ENCODE peak calls at places on chromosomes 2 and 18, in seven cellular contexts. D is sigmoid colon, V is breast epithelium, E is HepG2, T is HCT116, Z is stomach, R is esophagus muscularis mucosa. I is an unnamed sample.

GRCh38 chr2:197088694-197089093 is 162.2 kb upstream of the PGAP1 start:
- DNase-seq in D (no peak), V (no peak), E (no peak), T (no peak), Z (no peak), R (no peak), I (no peak)

GRCh38 chr2:10620481-10620880 is 69.3 kb downstream of the NOL10 start:
- DNase-seq in D (no peak), V (no peak), E (no peak), T (no peak), Z (no peak), R (no peak), I (no peak)

GRCh38 chr18:5152335-5153020 is 44.6 kb downstream of the AKAIN1 start:
- DNase-seq in D (no peak), V (no peak), E (no peak), T (no peak), Z (no peak), R (no peak), I (no peak)

GRCh38 chr18:80245781-80246655 is 1.3 kb downstream of the PARD6G start:
- DNase-seq in D (no peak), V (no peak), E (no peak), T (no peak), Z (no peak), R (no peak), I (no peak)

GRCh38 chr2:72570401-72570800 is 255.4 kb downstream of the EXOC6B start:
- DNase-seq in D (no peak), V (no peak), E (peak), T (no peak), Z (no peak), R (no peak), I (no peak)

GRCh38 chr2:33476100-33476792 is at the start of gene RASGRP3:
- DNase-seq in D (peak), V (peak), E (peak), T (peak), Z (peak), R (peak), I (peak)

GRCh38 chr2:127641133-127641532 is 4.8 kb upstream of the GPR17 start:
- DNase-seq in D (no peak), V (no peak), E (no peak), T (no peak), Z (no peak), R (no peak), I (no peak)

GRCh38 chr2:182980115-182980514 is 58.1 kb downstream of the NCKAP1 start:
- DNase-seq in D (no peak), V (no peak), E (peak), T (peak), Z (no peak), R (no peak), I (no peak)

GRCh38 chr2:52810460-52810859 is 957.1 kb upstream of the CHAC2 start:
- DNase-seq in D (no peak), V (no peak), E (no peak), T (peak), Z (no peak), R (no peak), I (no peak)

GRCh38 chr2:99380376-99381010 is 43.3 kb downstream of the EIF5B start:
- DNase-seq in D (no peak), V (no peak), E (no peak), T (no peak), Z (no peak), R (no peak), I (no peak)

GRCh38 chr2:128475427-128476211 is 157.0 kb upstream of the HS6ST1 start:
- DNase-seq in D (no peak), V (no peak), E (no peak), T (no peak), Z (no peak), R (peak), I (no peak)

GRCh38 chr2:192286093-192286701 is 91.5 kb upstream of the TMEFF2 start:
- DNase-seq in D (no peak), V (no peak), E (peak), T (peak), Z (no peak), R (no peak), I (no peak)

GRCh38 chr2:193219413-193219812 is 1024.7 kb upstream of the TMEFF2 start:
- DNase-seq in D (no peak), V (no peak), E (no peak), T (no peak), Z (no peak), R (no peak), I (no peak)

GRCh38 chr2:8255448-8255800 is 426.4 kb upstream of the ID2 start:
- DNase-seq in D (no peak), V (no peak), E (no peak), T (no peak), Z (no peak), R (no peak), I (no peak)

GRCh38 chr2:55109219-55109891 is 59.1 kb upstream of the RTN4 start:
- DNase-seq in D (no peak), V (no peak), E (peak), T (no peak), Z (no peak), R (no peak), I (peak)

GRCh38 chr2:45572979-45573378 is 38.1 kb downstream of the SRBD1 start:
- DNase-seq in D (no peak), V (no peak), E (no peak), T (no peak), Z (no peak), R (no peak), I (no peak)

GRCh38 chr2:15695582-15696330 is 104.1 kb downstream of the DDX1 start:
- DNase-seq in D (no peak), V (no peak), E (no peak), T (no peak), Z (no peak), R (no peak), I (no peak)

GRCh38 chr2:221501210-221501882 is 70.8 kb downstream of the EPHA4 start:
- DNase-seq in D (no peak), V (no peak), E (no peak), T (no peak), Z (no peak), R (no peak), I (no peak)

GRCh38 chr2:237025090-237025865 is 60.4 kb upstream of the COPS8 start:
- DNase-seq in D (no peak), V (no peak), E (peak), T (peak), Z (peak), R (no peak), I (peak)

GRCh38 chr2:215553946-215554345 is 118.1 kb upstream of the FN1 start:
- DNase-seq in D (no peak), V (no peak), E (no peak), T (peak), Z (no peak), R (no peak), I (no peak)

GRCh38 chr18:23038712-23039111 is 96.6 kb upstream of the CABLES1 start:
- DNase-seq in D (no peak), V (no peak), E (no peak), T (no peak), Z (no peak), R (no peak), I (no peak)

GRCh38 chr18:21452381-21452780 is 148.1 kb downstream of the ESCO1 start:
- DNase-seq in D (no peak), V (no peak), E (no peak), T (no peak), Z (no peak), R (no peak), I (no peak)

GRCh38 chr2:2663401-2664036 is 332.4 kb upstream of the MYT1L start:
- DNase-seq in D (peak), V (no peak), E (no peak), T (no peak), Z (no peak), R (no peak), I (no peak)

GRCh38 chr2:179724403-179724802 is 137.0 kb downstream of the ZNF385B start:
- DNase-seq in D (no peak), V (no peak), E (no peak), T (no peak), Z (no peak), R (no peak), I (no peak)

GRCh38 chr2:46376586-46377286 is 79.5 kb downstream of the EPAS1 start:
- DNase-seq in D (no peak), V (no peak), E (no peak), T (no peak), Z (no peak), R (no peak), I (no peak)

GRCh38 chr2:11013196-11013595 is 101.5 kb downstream of the KCNF1 start:
- DNase-seq in D (no peak), V (no peak), E (no peak), T (no peak), Z (no peak), R (no peak), I (no peak)

GRCh38 chr18:56112013-56112749 is 524.2 kb upstream of the TCF4 start:
- DNase-seq in D (no peak), V (no peak), E (no peak), T (no peak), Z (no peak), R (no peak), I (no peak)

GRCh38 chr2:103959174-103960125 is 894.5 kb upstream of the POU3F3 start:
- DNase-seq in D (no peak), V (no peak), E (peak), T (no peak), Z (no peak), R (no peak), I (peak)

GRCh38 chr2:208373460-208374089 is 33.0 kb upstream of the PTH2R start:
- DNase-seq in D (no peak), V (no peak), E (peak), T (peak), Z (no peak), R (no peak), I (no peak)

GRCh38 chr18:9474103-9474982 is 970 bp upstream of the RALBP1 start:
- DNase-seq in D (peak), V (peak), E (peak), T (peak), Z (no peak), R (peak), I (peak)

DNA sequence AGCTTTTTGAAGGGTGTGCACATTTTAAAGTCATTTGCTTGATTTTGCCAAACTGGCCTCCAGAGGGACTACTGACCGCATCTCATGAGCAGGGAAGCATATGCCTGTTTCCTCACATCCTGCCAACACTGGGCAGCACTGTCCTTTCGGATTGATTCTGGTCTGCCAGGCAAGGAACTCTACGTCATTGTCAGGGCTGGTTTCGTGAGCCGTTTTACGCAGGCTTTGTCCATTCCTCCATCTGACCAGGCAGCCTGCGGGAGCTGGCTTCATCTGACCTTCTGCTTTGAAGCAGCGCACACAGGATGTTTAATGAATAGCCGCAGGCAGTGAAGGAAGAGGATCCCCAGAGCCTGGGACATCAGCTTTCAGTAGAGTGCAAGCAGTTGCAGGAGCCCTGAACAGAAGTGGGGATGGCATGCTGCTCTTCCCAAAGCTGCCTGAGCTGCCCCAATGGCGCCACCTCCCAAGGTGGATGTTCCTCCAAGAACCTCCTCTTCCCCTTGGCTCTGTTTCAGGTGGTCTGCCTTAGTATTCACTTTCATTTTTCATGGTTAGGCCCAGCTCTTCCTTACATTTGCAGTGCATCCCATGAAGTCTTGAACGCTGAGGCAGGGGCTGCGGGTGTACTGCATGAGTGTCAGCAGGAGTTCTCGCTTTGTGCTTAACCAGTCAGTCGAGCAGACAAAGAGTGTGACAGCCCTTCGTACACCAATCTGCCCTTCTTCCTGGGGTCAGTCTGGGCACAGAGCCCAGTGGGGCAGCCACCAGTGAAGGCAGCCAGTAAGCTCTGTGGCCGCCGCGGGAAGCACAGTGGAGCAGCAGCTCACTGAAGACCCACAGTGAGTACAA is 46.5 kb upstream of the SEMA4C start:
- DNase-seq in D (peak), V (no peak), E (no peak), T (no peak), Z (no peak), R (no peak), I (no peak)
- TF ChIP-seq CTCF in D (no peak), V (no peak), E (peak), T (no peak), Z (no peak), R (peak), I (no peak)

DNA sequence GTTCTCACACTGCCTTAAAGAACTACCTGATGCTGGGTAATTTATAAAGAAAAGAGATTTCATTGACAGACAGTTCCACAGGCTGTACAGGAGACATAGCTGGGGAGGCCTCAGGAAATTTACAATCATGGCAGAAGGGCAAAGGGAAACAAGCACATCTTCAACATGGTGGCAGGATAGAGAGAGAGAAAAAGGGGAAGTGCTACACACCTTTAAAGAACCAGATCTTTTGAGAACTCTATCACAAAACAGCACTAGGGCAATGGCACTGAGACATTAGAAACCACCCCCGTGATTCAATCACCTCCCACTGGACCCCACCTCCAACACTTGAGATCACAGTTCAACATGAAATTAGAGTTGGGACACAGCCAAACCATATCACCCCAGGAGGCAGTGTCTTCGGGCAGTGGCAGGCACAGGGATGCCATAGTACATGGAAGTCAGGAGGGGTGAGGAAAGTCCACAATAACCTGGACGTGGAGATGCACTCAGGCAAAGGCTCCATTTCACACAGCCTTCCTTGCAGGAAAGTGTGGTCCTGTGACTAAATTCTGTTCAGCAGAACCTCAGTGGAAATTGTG is 120.4 kb upstream of the SERPINE2 start:
- DNase-seq in D (no peak), V (no peak), E (no peak), T (no peak), Z (no peak), R (no peak), I (no peak)
- TF ChIP-seq POLR2AphosphoS5 in D (no peak), V (no peak), E (no peak), T (no peak), Z (no peak), R (no peak), I (no peak)

GRCh38 chr2:5932556-5933469 is 240.6 kb downstream of the SOX11 start:
- DNase-seq in D (no peak), V (no peak), E (no peak), T (no peak), Z (peak), R (peak), I (no peak)
- TF ChIP-seq CTCF in D (no peak), V (no peak), E (no peak), T (no peak), Z (no peak), R (no peak), I (no peak)

DNA sequence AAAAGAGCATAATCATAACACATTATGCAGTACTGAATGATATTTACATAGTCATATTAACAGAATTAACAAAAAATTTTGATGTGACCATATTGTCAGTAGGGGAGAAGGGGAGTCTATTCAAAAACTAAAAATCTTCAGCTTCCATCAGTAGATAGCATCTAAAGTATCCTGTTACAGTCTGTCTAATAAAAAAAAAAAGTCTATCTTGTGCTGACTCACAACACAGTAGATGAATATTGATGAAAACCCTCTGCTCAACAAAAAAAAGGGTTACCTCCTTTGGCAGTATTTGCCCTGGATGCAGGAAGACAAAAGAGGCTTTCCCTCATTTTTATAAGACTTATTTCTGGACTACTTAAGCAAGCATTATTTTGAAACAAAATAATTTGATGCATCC is 27.3 kb downstream of the GRB14 start:
- DNase-seq in D (no peak), V (no peak), E (no peak), T (no peak), Z (no peak), R (no peak), I (no peak)
- TF ChIP-seq POLR2AphosphoS5 in D (no peak), V (no peak), E (no peak), T (no peak), Z (no peak), R (no peak), I (no peak)

GRCh38 chr2:13057671-13058070 is 340.9 kb downstream of the TRIB2 start:
- DNase-seq in D (no peak), V (no peak), E (no peak), T (no peak), Z (no peak), R (no peak), I (no peak)

GRCh38 chr2:13052547-13052946 is 335.8 kb downstream of the TRIB2 start:
- DNase-seq in D (no peak), V (no peak), E (no peak), T (no peak), Z (no peak), R (no peak), I (no peak)

GRCh38 chr2:13050764-13051163 is 334.0 kb downstream of the TRIB2 start:
- DNase-seq in D (no peak), V (no peak), E (no peak), T (no peak), Z (no peak), R (no peak), I (no peak)

GRCh38 chr2:13056259-13056843 is 339.6 kb downstream of the TRIB2 start:
- DNase-seq in D (no peak), V (no peak), E (no peak), T (no peak), Z (no peak), R (no peak), I (no peak)
- TF ChIP-seq CTCF in D (peak), V (no peak), E (no peak), T (peak), Z (peak), R (peak), I (peak)

GRCh38 chr2:135790423-135790822 is 46.6 kb downstream of the LCT start:
- DNase-seq in D (no peak), V (no peak), E (no peak), T (no peak), Z (no peak), R (peak), I (no peak)
- TF ChIP-seq POLR2AphosphoS5 in D (no peak), V (no peak), E (no peak), T (no peak), Z (no peak), R (no peak), I (no peak)

GRCh38 chr2:171433763-171434670 is at the start of the genes DCAF17 and METTL8:
- DNase-seq in D (peak), V (peak), E (peak), T (peak), Z (peak), R (peak), I (peak)
- TF ChIP-seq CTCF in D (no peak), V (no peak), E (peak), T (peak), Z (no peak), R (peak), I (peak)

GRCh38 chr2:177264539-177265385 is at the start of gene NFE2L2:
- DNase-seq in D (peak), V (peak), E (peak), T (peak), Z (peak), R (peak), I (peak)
- TF ChIP-seq POLR2AphosphoS5 in D (peak), V (peak), E (peak), T (peak), Z (peak), R (peak), I (peak)